ENCODE peak calls at places on chromosomes 11 and 22, in four cellular contexts. Z is body of pancreas, N is foreskin keratinocyte, C is left ventricle myocardium inferior. Q is an unnamed sample. For H3K4me1, the result is how much of the 10 kb centered on the place peaks cover.

GRCh38 chr11:117688255-117688797 is 108.7 kb downstream of the DSCAML1 start:
- DNase-seq in Z (no peak), C (no peak), N (no peak), Q (no peak)

GRCh38 chr11:92955900-92956299 is 13.6 kb upstream of the MTNR1B start:
- DNase-seq in C (no peak), N (peak), Z (no peak), Q (no peak)

GRCh38 chr22:44892243-44892642 is 117.6 kb downstream of the PHF21B start:
- DNase-seq in N (no peak), C (no peak), Z (no peak), Q (no peak)

GRCh38 chr11:82810738-82811137 is 77.1 kb upstream of the FAM181B start:
- DNase-seq in Z (no peak), C (no peak), N (no peak), Q (no peak)

GRCh38 chr22:44698531-44699421 is 3.2 kb upstream of the PRR5 start:
- DNase-seq in N (no peak), C (no peak), Z (no peak), Q (no peak)

GRCh38 chr22:37817705-37818311 is 5.4 kb upstream of the GALR3 start:
- DNase-seq in C (peak), N (peak), Z (peak), Q (peak)

GRCh38 chr22:24424001-24424900 is 3.1 kb upstream of the ADORA2A start:
- DNase-seq in N (no peak), C (no peak), Z (no peak), Q (peak)

GRCh38 chr22:49594078-49594477 is 233.6 kb downstream of the BRD1 start:
- DNase-seq in C (no peak), Z (no peak), N (no peak), Q (no peak)

GRCh38 chr11:31816467-31817053 is 5.4 kb upstream of the PAX6 start:
- DNase-seq in N (no peak), Z (no peak), C (no peak), Q (no peak)

GRCh38 chr11:87097582-87097981 is 59.8 kb downstream of the TMEM135 start:
- DNase-seq in Z (peak), C (no peak), N (peak), Q (no peak)

GRCh38 chr11:105344938-105345337 is 205.4 kb upstream of the CARD18 start:
- DNase-seq in Z (no peak), N (no peak), C (no peak), Q (no peak)

GRCh38 chr11:115929618-115930129 is 425.5 kb upstream of the CADM1 start:
- DNase-seq in C (no peak), N (no peak), Z (no peak), Q (no peak)

GRCh38 chr11:22347857-22348496 is 9.8 kb downstream of the SLC17A6 start:
- DNase-seq in C (no peak), N (no peak), Z (no peak), Q (no peak)

GRCh38 chr11:61637287-61637686 is 42.9 kb upstream of the DAGLA start:
- DNase-seq in C (no peak), N (no peak), Z (no peak), Q (no peak)

GRCh38 chr11:47060807-47061206 is 115.9 kb downstream of the ARFGAP2 start:
- DNase-seq in Z (no peak), C (no peak), N (no peak), Q (no peak)

GRCh38 chr11:77559686-77560425 is 29.9 kb upstream of the AQP11 start:
- DNase-seq in Z (no peak), N (peak), C (no peak), Q (no peak)

GRCh38 chr11:77558380-77558779 is 31.4 kb upstream of the AQP11 start:
- DNase-seq in C (no peak), Z (no peak), N (no peak), Q (no peak)

GRCh38 chr11:77561257-77561656 is 28.5 kb upstream of the AQP11 start:
- DNase-seq in N (no peak), Z (no peak), C (no peak), Q (no peak)

GRCh38 chr11:77557553-77557952 is 32.2 kb upstream of the AQP11 start:
- DNase-seq in N (no peak), C (no peak), Z (no peak), Q (no peak)

DNA sequence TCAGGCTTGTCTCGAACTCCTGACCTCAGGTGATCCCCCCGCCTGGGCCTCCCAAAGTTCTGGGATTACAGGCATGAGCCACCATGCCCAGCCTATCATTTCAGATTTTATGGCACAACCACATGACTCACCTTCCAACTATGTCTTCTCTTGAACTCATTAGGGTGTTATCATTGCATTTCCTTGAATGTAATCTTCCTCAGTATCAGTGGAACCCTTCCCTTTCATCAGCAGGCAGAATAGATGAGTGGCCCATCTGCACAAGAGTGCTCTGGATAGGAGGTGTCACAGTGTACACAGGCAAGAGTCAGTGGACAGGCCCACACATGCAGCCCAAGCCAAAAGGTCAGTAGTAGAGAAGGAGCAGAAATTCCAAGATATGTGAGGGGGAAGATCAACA is 29.1 kb upstream of the AQP11 start:
- DNase-seq in N (peak), Z (no peak), C (no peak), Q (no peak)
- H3K4me1 ChIP-seq in N (under half), Z (under half), C (under half), Q (under half)

GRCh38 chr11:125940145-125940544 is 5.7 kb upstream of the VSIG10L2 start:
- DNase-seq in C (no peak), Z (no peak), N (no peak), Q (no peak)
- H3K4me1 ChIP-seq in C (under half), Z (under half), N (under half), Q (under half)

GRCh38 chr11:33721984-33722383 is 14.2 kb downstream of the CD59 start:
- DNase-seq in C (no peak), Z (no peak), N (no peak), Q (no peak)
- H3K4me1 ChIP-seq in C (half or more), Z (under half), N (half or more), Q (under half)

GRCh38 chr22:17778412-17778976 is 4.2 kb upstream of the BID start:
- DNase-seq in N (no peak), C (no peak), Z (no peak), Q (no peak)
- H3K4me1 ChIP-seq in N (under half), C (under half), Z (under half), Q (half or more)

DNA sequence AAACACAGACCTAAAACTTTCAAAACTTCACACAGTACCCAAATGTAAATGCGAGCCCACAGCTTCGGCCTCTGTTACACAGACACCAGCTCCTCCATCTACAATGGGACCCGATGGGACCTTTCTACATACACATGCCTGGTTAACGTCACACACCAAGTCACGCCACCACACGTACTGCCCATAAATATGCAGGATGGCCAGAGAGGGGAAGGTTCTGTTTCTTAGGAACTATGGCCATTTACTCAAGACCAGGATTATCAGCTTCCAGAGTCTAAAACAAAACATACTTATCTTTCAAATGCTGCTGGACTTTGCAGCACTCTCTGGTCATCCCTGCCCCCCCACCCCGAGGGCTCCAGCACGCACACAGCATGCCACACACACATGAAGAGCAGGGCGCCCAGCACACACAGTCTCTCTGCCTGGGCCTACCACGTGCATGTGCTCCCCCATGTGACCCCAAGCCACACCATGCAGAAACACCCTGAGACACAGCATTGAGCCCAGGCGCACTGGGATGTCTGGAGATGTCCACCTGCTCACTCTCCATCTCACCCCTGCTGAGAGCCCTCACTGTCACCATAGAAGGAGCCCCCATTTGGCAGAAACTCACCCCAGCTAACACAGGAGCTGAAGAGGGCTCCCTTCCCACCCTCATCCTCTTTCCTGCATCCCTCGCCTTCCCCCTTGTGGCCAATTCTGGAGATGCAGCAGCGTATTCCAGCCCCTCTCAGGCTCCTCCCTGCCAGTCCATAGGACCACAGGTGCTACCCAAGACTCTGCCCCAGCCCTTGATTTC is 61.8 kb downstream of the SLC22A12 start:
- DNase-seq in Z (peak), C (peak), N (peak), Q (peak)
- H3K4me1 ChIP-seq in Z (under half), C (under half), N (under half), Q (under half)

GRCh38 chr11:66063900-66064299 is 6.2 kb upstream of the PACS1 start:
- DNase-seq in Z (no peak), C (no peak), N (no peak), Q (no peak)
- H3K4me1 ChIP-seq in Z (under half), C (under half), N (under half), Q (under half)

GRCh38 chr11:114154271-114155047 is 94.9 kb downstream of the ZBTB16 start:
- DNase-seq in Z (peak), C (no peak), N (peak), Q (no peak)

GRCh38 chr11:114156131-114156581 is 96.6 kb downstream of the ZBTB16 start:
- DNase-seq in C (no peak), Z (no peak), N (no peak), Q (no peak)

GRCh38 chr11:114156766-114157165 is 97.3 kb downstream of the ZBTB16 start:
- DNase-seq in N (no peak), Z (no peak), C (no peak), Q (no peak)

GRCh38 chr11:114153224-114153623 is 93.7 kb downstream of the ZBTB16 start:
- DNase-seq in C (no peak), N (no peak), Z (no peak), Q (no peak)

DNA sequence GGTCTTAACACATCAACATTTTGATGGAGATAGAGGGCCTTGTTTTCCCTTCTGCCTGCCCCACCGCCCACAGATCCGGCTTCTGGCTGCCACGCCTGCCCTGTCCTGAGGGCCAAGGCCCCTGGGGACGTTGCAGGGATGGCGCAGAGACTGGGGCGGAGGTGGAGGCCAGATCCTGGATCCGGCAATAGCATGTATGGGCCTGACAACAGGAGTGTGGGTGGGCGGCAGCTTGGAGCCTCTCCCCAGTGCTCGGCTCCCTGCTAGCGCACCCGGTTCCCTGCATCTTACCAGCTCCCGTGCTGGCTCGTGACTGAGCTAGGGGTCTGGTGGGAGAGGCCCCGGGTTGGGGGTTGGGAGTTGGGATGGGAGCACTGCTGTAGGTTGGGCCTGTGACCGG is 95.6 kb downstream of the ZBTB16 start:
- DNase-seq in Z (no peak), C (peak), N (no peak), Q (no peak)
- H3K4me1 ChIP-seq in Z (half or more), C (half or more), N (under half), Q (under half)

DNA sequence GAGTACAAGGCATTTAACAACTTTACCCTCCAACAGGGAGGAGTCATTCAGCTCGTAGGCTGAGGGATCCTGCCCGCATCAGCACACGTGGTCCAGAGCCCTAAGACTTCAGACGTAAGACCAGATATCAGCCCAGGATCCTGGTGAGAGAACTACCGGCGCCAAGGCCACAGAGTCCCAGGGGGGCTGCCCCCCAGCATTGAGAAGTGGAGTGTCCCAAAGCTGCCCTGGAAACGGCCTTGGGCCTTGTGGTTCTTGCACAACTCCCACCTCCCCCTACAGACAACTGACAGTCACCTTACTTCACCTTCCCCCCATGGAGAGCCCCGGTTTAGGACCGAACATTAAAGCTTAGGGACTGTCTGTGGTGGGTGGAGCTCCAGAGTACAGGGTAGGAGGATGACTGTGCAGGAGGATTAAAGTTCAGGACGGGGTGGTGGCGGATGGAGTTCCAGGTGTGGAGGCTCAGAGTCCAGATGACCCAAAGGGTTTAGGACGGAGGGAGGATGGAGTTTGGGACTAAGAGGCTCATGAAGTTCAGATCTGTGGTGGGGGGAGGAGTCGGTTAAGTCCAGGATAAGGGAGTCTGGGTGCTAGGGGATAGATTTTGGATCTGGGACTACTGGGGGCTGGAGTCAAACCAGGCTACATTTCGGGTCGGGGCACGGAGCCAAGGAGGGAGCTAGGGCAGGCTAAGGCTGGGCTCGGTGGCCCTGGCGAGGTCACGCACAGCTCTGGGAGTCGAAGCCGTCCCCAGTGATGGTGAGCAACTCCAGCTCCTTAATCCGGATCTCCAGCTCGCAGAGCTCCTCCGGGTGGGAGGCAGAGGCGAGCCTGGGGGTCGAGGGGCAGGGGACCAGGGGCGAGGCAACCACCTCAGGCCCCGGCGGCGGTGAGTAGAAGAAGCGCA is 856 bp downstream of the C11orf91 start:
- DNase-seq in N (no peak), C (peak), Z (peak), Q (no peak)
- H3K4me1 ChIP-seq in N (under half), C (half or more), Z (half or more), Q (under half)

GRCh38 chr11:66160709-66161108 is 90.6 kb downstream of the PACS1 start:
- DNase-seq in N (no peak), Z (no peak), C (no peak), Q (no peak)

GRCh38 chr11:66155387-66156073 is 85.5 kb downstream of the PACS1 start:
- DNase-seq in N (no peak), Z (no peak), C (no peak), Q (no peak)

GRCh38 chr11:66159585-66159984 is 89.5 kb downstream of the PACS1 start:
- DNase-seq in N (no peak), C (no peak), Z (no peak), Q (no peak)

GRCh38 chr11:66157182-66157864 is 87.3 kb downstream of the PACS1 start:
- DNase-seq in C (no peak), Z (no peak), N (peak), Q (peak)

GRCh38 chr11:66158156-66158555 is 88.1 kb downstream of the PACS1 start:
- DNase-seq in C (no peak), N (no peak), Z (no peak), Q (no peak)
- H3K4me1 ChIP-seq in C (under half), N (under half), Z (under half), Q (under half)